ENCODE peak calls at places on chromosome 11, in five cellular contexts. Y, P, G, M and F are unnamed samples. For H3K4me1, the result is how much of the 10 kb centered on the place peaks cover.

GRCh38 chr11:66609951-66610617 is 6.3 kb upstream of the RBM14 start:
- DNase-seq in Y (no peak), P (no peak), G (no peak), M (no peak), F (no peak)

GRCh38 chr11:67304511-67305113 is 1.3 kb downstream of the SSH3 start:
- DNase-seq in Y (peak), P (no peak), G (no peak), M (peak), F (peak)

GRCh38 chr11:2806351-2807058 is 79.1 kb downstream of the CDKN1C start:
- DNase-seq in Y (peak), P (no peak), G (peak), M (peak), F (peak)

GRCh38 chr11:83599066-83599465 is 312.9 kb upstream of the CCDC90B start:
- DNase-seq in Y (no peak), P (no peak), G (no peak), M (no peak), F (no peak)

GRCh38 chr11:120132645-120133185 is 5.2 kb downstream of the TRIM29 start:
- DNase-seq in Y (peak), P (no peak), G (no peak), M (peak), F (no peak)

GRCh38 chr11:101470881-101471535 is 112.8 kb downstream of the TRPC6 start:
- DNase-seq in Y (no peak), P (peak), G (no peak), M (no peak), F (no peak)

GRCh38 chr11:122754553-122755322 is 83.6 kb upstream of the CRTAM start:
- DNase-seq in Y (no peak), P (peak), G (no peak), M (no peak), F (no peak)

GRCh38 chr11:62708423-62709261 is 1.2 kb downstream of the GNG3 start:
- DNase-seq in Y (peak), P (no peak), G (no peak), M (peak), F (peak)

GRCh38 chr11:57222239-57222638 is 14.8 kb downstream of the APLNR start:
- DNase-seq in Y (no peak), P (no peak), G (no peak), M (no peak), F (no peak)

GRCh38 chr11:1205121-1205986 is 17.5 kb upstream of the MUC5B start:
- DNase-seq in Y (peak), P (no peak), G (peak), M (no peak), F (peak)

GRCh38 chr11:58965246-58965985 is 26.1 kb downstream of the GLYATL1 start:
- DNase-seq in Y (no peak), P (no peak), G (no peak), M (no peak), F (no peak)

GRCh38 chr11:44977493-44977984 is 26.9 kb upstream of the TP53I11 start:
- DNase-seq in Y (no peak), P (peak), G (no peak), M (no peak), F (no peak)

GRCh38 chr11:78040691-78041379 is 17.8 kb upstream of the KCTD14 start:
- DNase-seq in Y (no peak), P (peak), G (no peak), M (no peak), F (no peak)

GRCh38 chr11:65954771-65955170 is 6.8 kb upstream of the SART1 start:
- DNase-seq in Y (no peak), P (no peak), G (no peak), M (no peak), F (no peak)

GRCh38 chr11:9906043-9906791 is 242.3 kb downstream of the SWAP70 start:
- DNase-seq in Y (no peak), P (peak), G (no peak), M (no peak), F (no peak)

GRCh38 chr11:84899740-84900139 is 727.4 kb downstream of the DLG2 start:
- DNase-seq in Y (no peak), P (peak), G (no peak), M (no peak), F (no peak)

GRCh38 chr11:114116800-114117199 is 57.3 kb downstream of the ZBTB16 start:
- DNase-seq in Y (no peak), P (no peak), G (no peak), M (peak), F (no peak)
- H3K4me1 ChIP-seq in Y (half or more), P (under half), G (under half), M (half or more), F (under half)

DNA sequence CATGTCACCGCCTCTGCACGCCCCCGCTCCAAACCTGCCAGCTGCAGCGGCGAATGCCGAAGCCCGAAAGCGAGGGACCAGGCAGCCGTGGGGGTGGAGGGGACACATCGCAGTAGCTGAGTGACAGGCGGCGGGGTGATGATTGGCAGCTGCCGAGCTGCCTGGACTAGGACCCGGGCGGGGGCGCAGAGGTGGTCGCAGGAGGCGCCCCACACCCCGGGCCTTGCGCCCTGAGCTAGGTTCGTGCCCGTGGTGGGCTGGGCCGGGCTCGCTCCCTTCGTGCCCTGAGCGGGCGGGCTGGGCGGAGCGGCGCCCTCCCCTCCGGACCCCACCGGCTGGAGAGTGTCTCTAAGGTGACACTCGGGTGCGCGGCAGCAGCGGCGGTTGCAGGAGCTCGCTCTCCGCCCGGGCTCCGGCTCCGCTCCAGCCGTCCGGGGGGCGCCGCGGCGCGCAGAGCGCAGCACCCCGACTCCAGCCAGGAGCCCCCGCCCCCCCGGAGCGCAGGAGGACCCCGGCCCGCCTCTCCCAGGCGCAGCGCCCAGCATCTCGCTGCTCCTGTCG is 14.6 kb upstream of the DGKZ start:
- DNase-seq in Y (no peak), P (no peak), G (no peak), M (no peak), F (no peak)
- H3K4me1 ChIP-seq in Y (under half), P (under half), G (under half), M (under half), F (under half)

DNA sequence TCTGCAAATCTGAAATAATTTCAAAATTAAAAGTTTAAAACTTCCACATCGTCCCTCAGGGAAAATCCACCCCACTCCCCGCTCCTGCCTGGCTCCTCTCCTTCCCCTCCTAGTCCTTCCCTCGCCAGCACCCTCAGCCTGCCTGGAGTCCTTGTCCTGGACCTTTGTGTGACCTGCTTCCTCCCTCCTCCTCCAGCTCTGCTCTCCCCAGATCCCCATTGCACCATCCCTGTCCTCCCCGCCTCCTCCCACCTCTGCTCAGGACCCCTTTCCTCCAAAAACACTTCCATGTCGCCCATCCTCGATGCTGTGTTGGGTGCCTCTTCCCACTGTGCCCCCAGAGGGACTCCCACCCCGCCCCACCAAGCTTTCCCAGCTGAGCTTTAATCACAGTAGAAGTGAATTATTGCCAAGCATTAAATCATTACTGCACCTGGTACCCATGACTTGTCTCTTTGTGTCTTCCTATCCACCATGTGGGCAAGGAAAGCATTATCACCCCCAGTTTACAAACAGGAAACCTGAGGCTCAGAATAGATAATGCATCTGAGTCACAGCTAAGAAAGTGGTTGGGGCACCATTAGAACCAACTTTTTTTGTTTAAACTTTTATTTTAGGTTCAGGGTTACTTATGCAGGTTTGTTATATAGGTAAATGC is 2.4 kb upstream of the ZP1 start:
- DNase-seq in Y (peak), P (no peak), G (no peak), M (peak), F (peak)
- H3K4me1 ChIP-seq in Y (under half), P (under half), G (under half), M (under half), F (under half)

GRCh38 chr11:48018561-48019229 is 38.3 kb downstream of the PTPRJ start:
- DNase-seq in Y (no peak), P (no peak), G (no peak), M (no peak), F (no peak)

GRCh38 chr11:48019230-48019584 is 38.8 kb downstream of the PTPRJ start:
- DNase-seq in Y (no peak), P (no peak), G (no peak), M (no peak), F (no peak)

GRCh38 chr11:48014917-48015316 is 34.6 kb downstream of the PTPRJ start:
- DNase-seq in Y (no peak), P (no peak), G (no peak), M (no peak), F (no peak)

GRCh38 chr11:48019597-48019996 is 39.2 kb downstream of the PTPRJ start:
- DNase-seq in Y (no peak), P (no peak), G (no peak), M (no peak), F (no peak)

GRCh38 chr11:48017105-48017874 is 36.9 kb downstream of the PTPRJ start:
- DNase-seq in Y (no peak), P (no peak), G (no peak), M (no peak), F (no peak)
- H3K4me1 ChIP-seq in Y (under half), P (under half), G (under half), M (under half), F (under half)

GRCh38 chr11:114128399-114128798 is 68.9 kb downstream of the ZBTB16 start:
- DNase-seq in Y (no peak), P (no peak), G (no peak), M (no peak), F (no peak)
- H3K4me1 ChIP-seq in Y (half or more), P (under half), G (under half), M (half or more), F (under half)